ENCODE peak calls at places on chromosomes 1 and 21, in five cellular contexts. Y, I, D, A and B are unnamed samples.

GRCh38 chr1:168084396-168085231 is 52.1 kb downstream of the GPR161 start:
- DNase-seq in Y (peak), A (peak), D (peak), I (no peak), B (no peak)

GRCh38 chr1:225772323-225772768 is 5.3 kb upstream of the SRP9 start:
- DNase-seq in Y (peak), D (no peak), A (peak), I (peak), B (peak)

GRCh38 chr1:34354367-34354766 is 177.7 kb downstream of the C1orf94 start:
- DNase-seq in Y (no peak), A (no peak), D (no peak), I (no peak), B (no peak)

GRCh38 chr1:79322511-79323027 is 316.0 kb upstream of the ADGRL4 start:
- DNase-seq in A (no peak), D (no peak), Y (no peak), I (no peak), B (no peak)

GRCh38 chr1:168468042-168468809 is 75.6 kb downstream of the XCL2 start:
- DNase-seq in A (no peak), D (no peak), I (no peak), Y (no peak), B (no peak)

GRCh38 chr1:117070124-117070523 is 10.0 kb downstream of the TTF2 start:
- DNase-seq in D (no peak), A (no peak), I (no peak), Y (no peak), B (no peak)

GRCh38 chr1:10679521-10680220 is 116.8 kb downstream of the CASZ1 start:
- DNase-seq in Y (peak), A (no peak), D (no peak), I (peak), B (no peak)

GRCh38 chr1:230611128-230611914 is 31.0 kb upstream of the COG2 start:
- DNase-seq in I (no peak), A (no peak), Y (peak), D (no peak), B (no peak)

GRCh38 chr1:76330993-76331603 is 256.6 kb downstream of the ST6GALNAC3 start:
- DNase-seq in D (no peak), I (peak), Y (peak), A (peak), B (peak)

GRCh38 chr1:44945992-44946391 is 40.4 kb downstream of the EIF2B3 start:
- DNase-seq in A (no peak), Y (peak), D (no peak), I (peak), B (no peak)

GRCh38 chr1:24725209-24725651 is 20.0 kb upstream of the CLIC4 start:
- DNase-seq in D (no peak), Y (no peak), A (no peak), I (no peak), B (no peak)

GRCh38 chr1:233252436-233252835 is 43.1 kb downstream of the PCNX2 start:
- DNase-seq in I (no peak), Y (no peak), A (no peak), D (no peak), B (no peak)

GRCh38 chr1:213474054-213474453 is 423.0 kb downstream of the RPS6KC1 start:
- DNase-seq in D (no peak), I (no peak), A (no peak), Y (peak), B (no peak)

GRCh38 chr1:29824025-29824424 is 587.7 kb downstream of the PTPRU start:
- DNase-seq in I (no peak), A (no peak), Y (no peak), D (no peak), B (no peak)

GRCh38 chr1:75632350-75632949 is 21.5 kb upstream of the SLC44A5 start:
- DNase-seq in I (no peak), Y (peak), A (no peak), D (no peak), B (no peak)

GRCh38 chr1:212504171-212504803 is 71.6 kb downstream of the NENF start:
- DNase-seq in I (no peak), Y (no peak), A (peak), D (no peak), B (no peak)

GRCh38 chr1:53653200-53653575 is 85.8 kb downstream of the GLIS1 start:
- DNase-seq in I (no peak), A (no peak), Y (no peak), D (no peak), B (no peak)

GRCh38 chr21:10272216-10272615 is 249.2 kb upstream of the TPTE start:
- DNase-seq in D (peak), Y (no peak), I (no peak), A (no peak), B (no peak)

GRCh38 chr21:41425954-41426655 is at the start of gene MX1:
- DNase-seq in A (peak), Y (no peak), D (peak), I (no peak), B (peak)

GRCh38 chr1:26922201-26922729 is 722 bp downstream of the NUDC start:
- DNase-seq in Y (no peak), I (no peak), A (no peak), D (no peak), B (no peak)

GRCh38 chr1:31785020-31785946 is 21.1 kb upstream of the ADGRB2 start:
- DNase-seq in A (no peak), I (peak), D (peak), Y (peak), B (no peak)

GRCh38 chr1:222616535-222616934 is 1.4 kb upstream of the MIA3 start:
- DNase-seq in Y (no peak), A (no peak), I (no peak), D (no peak), B (no peak)

GRCh38 chr21:32457360-32457840 is 44.9 kb downstream of the EVA1C start:
- DNase-seq in D (no peak), I (no peak), A (no peak), Y (no peak), B (peak)

GRCh38 chr1:67674260-67675011 is 10.6 kb upstream of the GADD45A start:
- DNase-seq in D (peak), A (peak), I (peak), Y (peak), B (no peak)

GRCh38 chr1:158199840-158200239 is 19.1 kb downstream of the CD1D start:
- DNase-seq in I (no peak), A (no peak), Y (no peak), D (no peak), B (no peak)

GRCh38 chr21:15706686-15707085 is 23.1 kb upstream of the USP25 start:
- DNase-seq in A (no peak), D (no peak), I (no peak), Y (no peak), B (no peak)

GRCh38 chr1:225848044-225848955 is 33.9 kb downstream of the TMEM63A start:
- DNase-seq in A (no peak), I (peak), D (no peak), Y (no peak), B (peak)

GRCh38 chr1:54272134-54272533 is 72.2 kb downstream of the MRPL37 start:
- DNase-seq in A (no peak), Y (no peak), I (no peak), D (no peak), B (no peak)

GRCh38 chr1:25006770-25007169 is 76.7 kb upstream of the RUNX3 start:
- DNase-seq in A (no peak), D (no peak), Y (no peak), I (no peak), B (no peak)

GRCh38 chr1:234978397-234979291 is 150.0 kb downstream of the TOMM20 start:
- DNase-seq in I (peak), Y (peak), A (peak), D (peak), B (no peak)

GRCh38 chr1:220880726-220881506 is 1.7 kb downstream of the HLX start:
- DNase-seq in D (no peak), Y (no peak), A (peak), I (no peak), B (peak)

GRCh38 chr21:25691931-25692330 is 42.8 kb downstream of the ATP5PF start:
- DNase-seq in Y (no peak), I (no peak), A (no peak), D (no peak), B (no peak)

GRCh38 chr1:31101147-31101502 is 35.6 kb upstream of the PUM1 start:
- DNase-seq in A (no peak), I (no peak), Y (no peak), D (no peak), B (no peak)

GRCh38 chr1:20792177-20792576 is 5.1 kb upstream of the HP1BP3 start:
- DNase-seq in A (no peak), Y (no peak), I (no peak), D (no peak), B (no peak)

GRCh38 chr1:48415050-48415449 is 57.0 kb downstream of the SPATA6 start:
- DNase-seq in I (no peak), Y (no peak), D (no peak), A (no peak), B (no peak)

GRCh38 chr21:40846057-40846456 is 901 bp downstream of the DSCAM start:
- DNase-seq in Y (no peak), I (no peak), D (no peak), A (no peak), B (no peak)

GRCh38 chr1:47568763-47569162 is 130.9 kb downstream of the FOXD2 start:
- DNase-seq in Y (no peak), I (no peak), A (no peak), D (no peak), B (peak)